ENCODE peak calls at places on chromosomes 1 and 21, in seven cellular contexts. One of them, this sample, is unnamed.

GRCh38 chr1:111570781-111571181 is 48.8 kb upstream of the RAP1A start:
- DNase-seq in epithelial cell of esophagus: peak; percentile 33
- DNase-seq in GM06990: no peak
- DNase-seq in suprapubic skin: no peak
- DNase-seq in breast epithelium: no peak
- DNase-seq in PC-3: peak; percentile 31
- DNase-seq in adrenal gland: no peak
- DNase-seq in this sample: peak; percentile 38

GRCh38 chr21:43645987-43646386 is 13.3 kb downstream of the HSF2BP start:
- DNase-seq in epithelial cell of esophagus: no peak
- DNase-seq in GM06990: no peak
- DNase-seq in suprapubic skin: no peak
- DNase-seq in breast epithelium: no peak
- DNase-seq in PC-3: no peak
- DNase-seq in adrenal gland: no peak
- DNase-seq in this sample: no peak

GRCh38 chr21:32581732-32582131 is 3.6 kb downstream of the TCP10L start:
- DNase-seq in epithelial cell of esophagus: no peak
- DNase-seq in GM06990: no peak
- DNase-seq in suprapubic skin: peak; percentile 55
- DNase-seq in breast epithelium: no peak
- DNase-seq in PC-3: no peak
- DNase-seq in adrenal gland: no peak
- DNase-seq in this sample: no peak

GRCh38 chr1:78226784-78227183 is 181.0 kb downstream of the GIPC2 start:
- DNase-seq in epithelial cell of esophagus: no peak
- DNase-seq in GM06990: no peak
- DNase-seq in suprapubic skin: no peak
- DNase-seq in breast epithelium: no peak
- DNase-seq in PC-3: no peak
- DNase-seq in adrenal gland: no peak
- DNase-seq in this sample: no peak

GRCh38 chr1:55698136-55698535 is 483.0 kb upstream of the USP24 start:
- DNase-seq in epithelial cell of esophagus: no peak
- DNase-seq in GM06990: no peak
- DNase-seq in suprapubic skin: no peak
- DNase-seq in breast epithelium: no peak
- DNase-seq in PC-3: no peak
- DNase-seq in adrenal gland: no peak
- DNase-seq in this sample: no peak

GRCh38 chr1:211928993-211929637 is 98.6 kb upstream of the LPGAT1 start:
- DNase-seq in epithelial cell of esophagus: peak; percentile 76
- DNase-seq in GM06990: no peak
- DNase-seq in suprapubic skin: no peak
- DNase-seq in breast epithelium: no peak
- DNase-seq in PC-3: peak; percentile 77
- DNase-seq in adrenal gland: no peak
- DNase-seq in this sample: no peak

GRCh38 chr1:167128261-167129227 is 34.7 kb downstream of the STYXL2 start:
- DNase-seq in epithelial cell of esophagus: peak; percentile 13
- DNase-seq in GM06990: no peak
- DNase-seq in suprapubic skin: no peak
- DNase-seq in breast epithelium: no peak
- DNase-seq in PC-3: peak; percentile 50
- DNase-seq in adrenal gland: no peak
- DNase-seq in this sample: no peak

GRCh38 chr1:23619299-23620188 is 60.2 kb upstream of the ID3 start:
- DNase-seq in epithelial cell of esophagus: peak; percentile 78
- DNase-seq in GM06990: peak; percentile 87
- DNase-seq in suprapubic skin: no peak
- DNase-seq in breast epithelium: no peak
- DNase-seq in PC-3: peak; percentile 63
- DNase-seq in adrenal gland: no peak
- DNase-seq in this sample: peak; percentile 87

GRCh38 chr1:54053745-54054437 is 483 bp downstream of the TCEANC2 start:
- DNase-seq in epithelial cell of esophagus: peak; percentile 17
- DNase-seq in GM06990: no peak
- DNase-seq in suprapubic skin: no peak
- DNase-seq in breast epithelium: no peak
- DNase-seq in PC-3: peak; percentile 18
- DNase-seq in adrenal gland: no peak
- DNase-seq in this sample: peak; percentile 7

GRCh38 chr1:167121375-167122120 is 27.7 kb downstream of the STYXL2 start:
- DNase-seq in epithelial cell of esophagus: peak; percentile 61
- DNase-seq in GM06990: no peak
- DNase-seq in suprapubic skin: no peak
- DNase-seq in breast epithelium: peak; percentile 58
- DNase-seq in PC-3: peak; percentile 66
- DNase-seq in adrenal gland: peak; percentile 28
- DNase-seq in this sample: no peak

GRCh38 chr1:7171574-7171973 is 386.3 kb downstream of the CAMTA1 start:
- DNase-seq in epithelial cell of esophagus: no peak
- DNase-seq in GM06990: no peak
- DNase-seq in suprapubic skin: no peak
- DNase-seq in breast epithelium: no peak
- DNase-seq in PC-3: no peak
- DNase-seq in adrenal gland: no peak
- DNase-seq in this sample: no peak

GRCh38 chr21:42097274-42097673 is 26.2 kb downstream of the UMODL1 start:
- DNase-seq in epithelial cell of esophagus: no peak
- DNase-seq in GM06990: no peak
- DNase-seq in suprapubic skin: no peak
- DNase-seq in breast epithelium: no peak
- DNase-seq in PC-3: no peak
- DNase-seq in adrenal gland: no peak
- DNase-seq in this sample: no peak

GRCh38 chr1:84301759-84302380 is 362 bp downstream of the SAMD13 start:
- DNase-seq in epithelial cell of esophagus: no peak
- DNase-seq in GM06990: no peak
- DNase-seq in suprapubic skin: no peak
- DNase-seq in breast epithelium: no peak
- DNase-seq in PC-3: no peak
- DNase-seq in adrenal gland: no peak
- DNase-seq in this sample: no peak

GRCh38 chr1:106937104-106937503 is 119.4 kb upstream of the PRMT6 start:
- DNase-seq in epithelial cell of esophagus: peak; percentile 92
- DNase-seq in GM06990: no peak
- DNase-seq in suprapubic skin: no peak
- DNase-seq in breast epithelium: no peak
- DNase-seq in PC-3: peak; percentile 96
- DNase-seq in adrenal gland: no peak
- DNase-seq in this sample: no peak

GRCh38 chr1:174160109-174160473 is 771 bp downstream of the RABGAP1L start:
- DNase-seq in epithelial cell of esophagus: peak; percentile 35
- DNase-seq in GM06990: no peak
- DNase-seq in suprapubic skin: peak; percentile 81
- DNase-seq in breast epithelium: no peak
- DNase-seq in PC-3: peak; percentile 27
- DNase-seq in adrenal gland: peak; percentile 53
- DNase-seq in this sample: no peak

GRCh38 chr1:98516306-98516705 is 145.2 kb upstream of the SNX7 start:
- DNase-seq in epithelial cell of esophagus: peak; percentile 76
- DNase-seq in GM06990: no peak
- DNase-seq in suprapubic skin: no peak
- DNase-seq in breast epithelium: no peak
- DNase-seq in PC-3: no peak
- DNase-seq in adrenal gland: no peak
- DNase-seq in this sample: no peak

GRCh38 chr1:198934901-198935301 is 296.1 kb downstream of the PTPRC start:
- DNase-seq in epithelial cell of esophagus: peak; percentile 55
- DNase-seq in GM06990: peak; percentile 61
- DNase-seq in suprapubic skin: no peak
- DNase-seq in breast epithelium: no peak
- DNase-seq in PC-3: peak; percentile 36
- DNase-seq in adrenal gland: no peak
- DNase-seq in this sample: no peak

GRCh38 chr1:185213086-185213485 is 56.1 kb downstream of the SWT1 start:
- DNase-seq in epithelial cell of esophagus: no peak
- DNase-seq in GM06990: no peak
- DNase-seq in suprapubic skin: no peak
- DNase-seq in breast epithelium: no peak
- DNase-seq in PC-3: no peak
- DNase-seq in adrenal gland: no peak
- DNase-seq in this sample: no peak

GRCh38 chr1:157968503-157968902 is 24.9 kb upstream of the KIRREL1 start:
- DNase-seq in epithelial cell of esophagus: peak; percentile 69
- DNase-seq in GM06990: no peak
- DNase-seq in suprapubic skin: no peak
- DNase-seq in breast epithelium: no peak
- DNase-seq in PC-3: peak; percentile 81
- DNase-seq in adrenal gland: no peak
- DNase-seq in this sample: no peak

GRCh38 chr1:154767315-154768240 is 102.5 kb downstream of the KCNN3 start:
- DNase-seq in epithelial cell of esophagus: peak; percentile 32
- DNase-seq in GM06990: no peak
- DNase-seq in suprapubic skin: peak; percentile 61
- DNase-seq in breast epithelium: peak; percentile 49
- DNase-seq in PC-3: no peak
- DNase-seq in adrenal gland: no peak
- DNase-seq in this sample: no peak

GRCh38 chr21:36859744-36860501 is 106.5 kb downstream of the HLCS start:
- DNase-seq in epithelial cell of esophagus: peak; percentile 72
- DNase-seq in GM06990: peak; percentile 59
- DNase-seq in suprapubic skin: no peak
- DNase-seq in breast epithelium: no peak
- DNase-seq in PC-3: peak; percentile 93
- DNase-seq in adrenal gland: peak; percentile 70
- DNase-seq in this sample: peak; percentile 41

GRCh38 chr1:85323770-85324169 is 47.3 kb upstream of the BCL10 start:
- DNase-seq in epithelial cell of esophagus: no peak
- DNase-seq in GM06990: no peak
- DNase-seq in suprapubic skin: no peak
- DNase-seq in breast epithelium: no peak
- DNase-seq in PC-3: no peak
- DNase-seq in adrenal gland: no peak
- DNase-seq in this sample: no peak

GRCh38 chr1:228015276-228016180 is 8.7 kb downstream of the WNT3A start:
- DNase-seq in epithelial cell of esophagus: peak; percentile 47
- DNase-seq in GM06990: no peak
- DNase-seq in suprapubic skin: peak; percentile 62
- DNase-seq in breast epithelium: peak; percentile 22
- DNase-seq in PC-3: peak; percentile 57
- DNase-seq in adrenal gland: no peak
- DNase-seq in this sample: peak; percentile 14

GRCh38 chr1:83931658-83932253 is 67.2 kb downstream of the TTLL7 start:
- DNase-seq in epithelial cell of esophagus: peak; percentile 54
- DNase-seq in GM06990: peak; percentile 3
- DNase-seq in suprapubic skin: no peak
- DNase-seq in breast epithelium: no peak
- DNase-seq in PC-3: peak; percentile 67
- DNase-seq in adrenal gland: peak; percentile 28
- DNase-seq in this sample: peak; percentile 37

GRCh38 chr1:219276029-219276738 is 102.5 kb downstream of the LYPLAL1 start:
- DNase-seq in epithelial cell of esophagus: no peak
- DNase-seq in GM06990: no peak
- DNase-seq in suprapubic skin: no peak
- DNase-seq in breast epithelium: no peak
- DNase-seq in PC-3: no peak
- DNase-seq in adrenal gland: no peak
- DNase-seq in this sample: no peak

GRCh38 chr1:204380293-204380831 is 20.6 kb upstream of the PLEKHA6 start:
- DNase-seq in epithelial cell of esophagus: peak; percentile 80
- DNase-seq in GM06990: no peak
- DNase-seq in suprapubic skin: no peak
- DNase-seq in breast epithelium: peak; percentile 65
- DNase-seq in PC-3: peak; percentile 79
- DNase-seq in adrenal gland: no peak
- DNase-seq in this sample: no peak

GRCh38 chr1:204384636-204385354 is 25.1 kb upstream of the PLEKHA6 start:
- DNase-seq in epithelial cell of esophagus: peak; percentile 63
- DNase-seq in GM06990: no peak
- DNase-seq in suprapubic skin: no peak
- DNase-seq in breast epithelium: no peak
- DNase-seq in PC-3: peak; percentile 71
- DNase-seq in adrenal gland: peak; percentile 73
- DNase-seq in this sample: no peak

GRCh38 chr1:204382714-204383083 is 23.0 kb upstream of the PLEKHA6 start:
- DNase-seq in epithelial cell of esophagus: no peak
- DNase-seq in GM06990: no peak
- DNase-seq in suprapubic skin: no peak
- DNase-seq in breast epithelium: no peak
- DNase-seq in PC-3: no peak
- DNase-seq in adrenal gland: no peak
- DNase-seq in this sample: no peak

GRCh38 chr1:204377800-204378608 is 18.3 kb upstream of the PLEKHA6 start:
- DNase-seq in epithelial cell of esophagus: peak; percentile 53
- DNase-seq in GM06990: peak; percentile 53
- DNase-seq in suprapubic skin: no peak
- DNase-seq in breast epithelium: no peak
- DNase-seq in PC-3: peak; percentile 90
- DNase-seq in adrenal gland: no peak
- DNase-seq in this sample: peak; percentile 69

GRCh38 chr1:204383163-204383904 is 23.6 kb upstream of the PLEKHA6 start:
- DNase-seq in epithelial cell of esophagus: no peak
- DNase-seq in GM06990: no peak
- DNase-seq in suprapubic skin: no peak
- DNase-seq in breast epithelium: no peak
- DNase-seq in PC-3: no peak
- DNase-seq in adrenal gland: no peak
- DNase-seq in this sample: no peak
- TF ChIP-seq CTCF in epithelial cell of esophagus: no peak
- TF ChIP-seq CTCF in GM06990: no peak
- TF ChIP-seq CTCF in suprapubic skin: no peak
- TF ChIP-seq CTCF in breast epithelium: no peak
- TF ChIP-seq CTCF in PC-3: no peak
- TF ChIP-seq CTCF in adrenal gland: no peak
- TF ChIP-seq CTCF in this sample: no peak

DNA sequence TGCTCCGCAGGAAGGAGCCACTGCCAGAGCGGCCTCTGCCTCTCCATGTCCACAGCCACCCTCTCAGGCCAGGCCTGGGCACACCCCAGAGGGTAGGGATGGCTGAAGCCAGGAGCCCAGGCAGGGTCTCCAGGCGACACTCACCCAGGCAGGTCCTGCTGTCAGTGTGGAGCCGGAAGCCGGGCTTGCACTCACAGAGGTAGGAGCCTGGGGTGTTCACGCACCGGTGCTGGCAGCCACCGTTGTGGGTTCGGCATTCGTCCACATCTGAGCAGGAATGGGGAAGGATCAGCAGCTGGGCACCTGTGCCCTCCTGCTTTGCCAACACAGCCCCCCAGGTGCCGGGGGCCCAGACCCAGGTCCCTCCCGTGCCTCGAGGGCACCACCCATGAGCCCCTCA is 69.5 kb downstream of the ARHGEF16 start:
- DNase-seq in epithelial cell of esophagus: no peak
- DNase-seq in GM06990: no peak
- DNase-seq in suprapubic skin: no peak
- DNase-seq in breast epithelium: no peak
- DNase-seq in PC-3: no peak
- DNase-seq in adrenal gland: no peak
- DNase-seq in this sample: no peak
- TF ChIP-seq CTCF in epithelial cell of esophagus: no peak
- TF ChIP-seq CTCF in GM06990: no peak
- TF ChIP-seq CTCF in suprapubic skin: no peak
- TF ChIP-seq CTCF in breast epithelium: no peak
- TF ChIP-seq CTCF in PC-3: no peak
- TF ChIP-seq CTCF in adrenal gland: no peak
- TF ChIP-seq CTCF in this sample: no peak

GRCh38 chr21:17769049-17769845 is 49.9 kb downstream of the C21orf91 start:
- DNase-seq in epithelial cell of esophagus: peak; percentile 6
- DNase-seq in GM06990: no peak
- DNase-seq in suprapubic skin: no peak
- DNase-seq in breast epithelium: no peak
- DNase-seq in PC-3: peak; percentile 76
- DNase-seq in adrenal gland: no peak
- DNase-seq in this sample: no peak
- TF ChIP-seq CTCF in epithelial cell of esophagus: no peak
- TF ChIP-seq CTCF in GM06990: no peak
- TF ChIP-seq CTCF in suprapubic skin: no peak
- TF ChIP-seq CTCF in breast epithelium: no peak
- TF ChIP-seq CTCF in PC-3: no peak
- TF ChIP-seq CTCF in adrenal gland: no peak
- TF ChIP-seq CTCF in this sample: no peak

GRCh38 chr1:30808067-30808662 is 50.6 kb upstream of the LAPTM5 start:
- DNase-seq in epithelial cell of esophagus: no peak
- DNase-seq in GM06990: no peak
- DNase-seq in suprapubic skin: no peak
- DNase-seq in breast epithelium: no peak
- DNase-seq in PC-3: no peak
- DNase-seq in adrenal gland: no peak
- DNase-seq in this sample: no peak
- TF ChIP-seq CTCF in epithelial cell of esophagus: no peak
- TF ChIP-seq CTCF in GM06990: no peak
- TF ChIP-seq CTCF in suprapubic skin: no peak
- TF ChIP-seq CTCF in breast epithelium: no peak
- TF ChIP-seq CTCF in PC-3: no peak
- TF ChIP-seq CTCF in adrenal gland: no peak
- TF ChIP-seq CTCF in this sample: no peak